ENCODE peak calls at places on chromosomes 6 and 20, in six cellular contexts. P is H9, L is IMR-90, B is neuronal stem cell, R is H1, W is mesenchymal stem cell. N is an unnamed sample.

GRCh38 chr20:62822788-62823651 is 6.2 kb downstream of the COL9A3 start:
- DNase-seq in R (peak; percentile 57), P (peak; percentile 77), L (peak; percentile 11), B (no peak), W (no peak), N (peak; percentile 91)

GRCh38 chr6:119728220-119728750 is 378.7 kb upstream of the MAN1A1 start:
- DNase-seq in P (no peak), B (no peak), W (no peak), L (no peak), R (no peak), N (peak; percentile 30)

GRCh38 chr20:9501473-9501872 is 12.9 kb upstream of the LAMP5 start:
- DNase-seq in R (no peak), B (no peak), P (no peak), L (no peak), W (no peak), N (no peak)

GRCh38 chr6:14520029-14520428 is 402.5 kb downstream of the CD83 start:
- DNase-seq in W (no peak), P (no peak), B (no peak), R (no peak), L (peak; percentile 38), N (peak; percentile 94)

GRCh38 chr6:1705630-1706029 is 95.9 kb downstream of the FOXC1 start:
- DNase-seq in B (no peak), W (no peak), R (no peak), P (no peak), L (no peak), N (no peak)

GRCh38 chr20:36969478-36970186 is 18.1 kb upstream of the SAMHD1 start:
- DNase-seq in P (no peak), B (no peak), W (no peak), R (no peak), L (no peak), N (no peak)

GRCh38 chr6:25237579-25237978 is 41.6 kb upstream of the CARMIL1 start:
- DNase-seq in R (no peak), W (no peak), B (no peak), P (no peak), L (peak; percentile 37), N (no peak)

GRCh38 chr20:41169791-41170351 is 32.5 kb downstream of the PLCG1 start:
- DNase-seq in R (no peak), W (peak; percentile 22), B (no peak), L (peak; percentile 78), P (no peak), N (no peak)

GRCh38 chr6:24332306-24332705 is 25.6 kb downstream of the DCDC2 start:
- DNase-seq in L (no peak), R (no peak), P (no peak), B (no peak), W (peak; percentile 4), N (peak; percentile 71)

GRCh38 chr20:12241065-12241464 is 323.4 kb downstream of the BTBD3 start:
- DNase-seq in R (no peak), B (no peak), P (no peak), W (no peak), L (no peak), N (no peak)

DNA sequence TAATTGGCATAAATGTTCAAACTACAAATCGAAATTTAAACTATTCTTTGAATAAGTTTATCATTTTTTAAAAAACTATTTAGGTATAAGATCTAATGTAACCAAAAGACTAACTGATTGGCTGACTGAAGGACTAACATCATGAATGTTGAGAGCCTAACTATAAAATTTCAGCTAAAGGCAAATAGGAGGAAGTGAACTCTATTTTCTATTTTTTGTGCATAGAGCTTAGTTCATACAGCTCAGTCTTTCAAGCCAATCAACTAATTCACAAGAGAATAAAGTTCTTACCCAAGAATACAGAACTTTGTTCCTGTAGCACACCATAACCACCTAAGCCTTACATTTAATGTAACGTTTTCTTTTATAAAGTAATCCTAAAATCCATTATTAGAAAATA is 46.3 kb upstream of the STXBP5 start:
- DNase-seq in B (no peak), R (no peak), W (no peak), P (no peak), L (no peak), N (no peak)
- H4K91ac ChIP-seq in B (no peak overlapping the region), R (no peak overlapping the region), W (no peak overlapping the region), P (no peak overlapping the region), L (no peak overlapping the region), N (no peak overlapping the region)

DNA sequence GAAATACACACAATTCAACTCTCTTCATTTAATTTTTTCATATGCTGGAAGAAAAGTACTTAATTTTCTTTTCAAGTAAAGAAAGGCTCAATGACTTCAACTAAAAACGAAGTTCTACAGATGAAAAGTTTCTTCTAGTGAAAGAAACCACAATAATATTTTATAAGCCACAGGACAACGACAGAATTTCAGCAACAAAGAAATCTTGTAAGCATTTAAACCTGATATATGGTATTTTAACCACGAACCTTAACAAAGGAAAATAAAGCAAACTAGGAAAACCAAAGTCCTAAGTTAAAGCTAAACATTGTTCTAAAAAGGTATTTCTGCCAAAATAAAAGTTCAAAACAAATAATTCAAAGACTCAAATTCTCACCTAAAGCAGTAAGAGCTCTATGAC is 24.6 kb upstream of the DST start:
- DNase-seq in L (no peak), R (no peak), P (no peak), W (no peak), B (no peak), N (no peak)
- H3K9ac ChIP-seq in L (no peak overlapping the region), R (no peak overlapping the region), P (no peak overlapping the region), W (no peak overlapping the region), B (no peak overlapping the region), N (no peak overlapping the region)

DNA sequence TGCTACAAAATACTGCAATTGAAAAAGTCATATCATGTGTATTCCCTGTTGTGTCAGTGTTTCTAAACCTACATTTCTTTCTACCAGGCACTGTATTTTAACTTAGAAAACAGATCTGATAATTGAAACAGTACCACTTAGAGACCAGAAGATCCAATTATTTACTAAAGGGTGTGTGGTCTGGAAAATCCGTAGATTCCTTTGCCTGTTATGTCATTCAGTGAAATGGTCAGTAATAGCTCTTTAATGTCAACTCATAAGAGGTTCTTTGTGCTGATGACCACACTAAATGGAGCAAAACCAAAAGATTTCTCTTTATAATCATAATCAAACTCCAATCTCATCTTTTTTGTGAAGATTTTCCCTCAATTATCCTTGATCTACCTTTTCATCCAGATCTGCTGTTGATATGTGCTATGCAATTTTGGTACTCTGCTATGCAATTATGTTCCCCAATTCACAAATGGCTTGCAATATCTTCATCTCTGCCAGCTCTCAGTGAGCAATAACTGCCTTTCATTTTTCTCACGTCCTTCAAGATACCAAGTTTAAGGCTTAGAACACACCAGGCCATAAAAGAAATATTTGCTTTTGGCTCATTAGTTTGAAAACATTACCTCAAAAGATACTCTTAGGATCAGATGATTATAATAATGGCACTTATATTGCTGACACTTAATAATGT is 165.5 kb downstream of the MOXD1 start:
- DNase-seq in R (no peak), P (no peak), L (no peak), W (peak; percentile 26), B (no peak), N (no peak)
- H2BK120ac ChIP-seq in R (no peak overlapping the region), P (no peak overlapping the region), L (peak overlapping the region; percentile 20), W (no peak overlapping the region), B (no peak overlapping the region), N (no peak overlapping the region)

GRCh38 chr20:1178623-1179022 is 6.2 kb downstream of the TMEM74B start:
- DNase-seq in L (no peak), R (no peak), W (no peak), B (no peak), P (no peak), N (no peak)
- H4K91ac ChIP-seq in L (no peak overlapping the region), R (no peak overlapping the region), W (no peak overlapping the region), B (no peak overlapping the region), P (no peak overlapping the region), N (no peak overlapping the region)

DNA sequence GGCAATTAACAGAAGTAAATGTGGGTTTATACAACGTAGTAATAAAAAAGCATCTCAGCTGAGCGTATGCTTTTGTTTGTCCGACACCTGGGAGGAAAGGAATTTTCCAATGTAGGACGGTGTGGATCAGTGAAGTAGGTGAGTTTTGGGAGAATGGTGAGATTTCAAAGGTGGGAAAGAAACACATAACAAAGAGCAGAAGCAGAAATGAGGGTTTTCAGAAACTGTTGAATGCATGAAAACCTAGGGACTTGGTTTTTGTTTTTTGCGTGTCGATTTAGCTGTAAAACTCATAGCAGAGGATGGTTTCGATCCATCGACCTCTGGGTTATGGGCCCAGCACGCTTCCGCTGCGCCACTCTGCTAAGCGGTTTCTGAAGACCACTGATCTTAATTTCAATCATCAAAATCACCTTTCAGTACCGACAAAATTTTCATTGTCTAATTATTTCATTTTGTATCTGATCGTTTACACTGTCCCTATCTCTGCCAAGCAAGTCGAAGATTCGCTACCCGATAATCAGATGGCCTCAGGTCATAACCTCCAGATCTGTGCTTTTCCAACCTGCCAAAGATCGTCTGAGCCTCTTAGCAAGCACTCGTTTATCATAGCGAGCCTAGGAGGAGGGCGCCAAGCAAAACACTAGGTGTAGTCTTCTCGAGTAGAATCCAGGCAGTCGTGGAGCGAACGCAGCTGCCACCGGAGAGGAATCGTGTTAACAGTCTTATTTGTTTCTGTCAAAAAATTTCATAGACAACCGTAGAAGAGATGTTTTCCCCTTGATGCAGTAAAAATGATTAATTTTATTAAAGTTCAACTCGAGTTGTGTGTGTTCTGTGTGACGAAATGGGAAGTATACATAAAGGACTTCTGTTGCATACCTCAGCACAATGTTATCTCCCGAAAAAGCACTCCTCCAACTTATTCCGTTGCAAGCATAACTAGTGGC is 20.9 kb upstream of the POM121L2 start:
- DNase-seq in R (peak; percentile 76), L (peak; percentile 71), B (peak; percentile 51), P (peak; percentile 73), W (peak; percentile 44), N (peak; percentile 72)
- H3K9ac ChIP-seq in R (peak overlapping the region; percentile 61), L (no peak overlapping the region), B (no peak overlapping the region), P (peak overlapping the region; percentile 71), W (peak overlapping the region; percentile 61), N (no peak overlapping the region)

GRCh38 chr6:104955491-104955890 is 1.4 kb upstream of the LIN28B start:
- DNase-seq in W (no peak), L (no peak), R (no peak), P (peak; percentile 52), B (no peak), N (no peak)
- H2BK120ac ChIP-seq in W (no peak overlapping the region), L (no peak overlapping the region), R (peak overlapping the region; percentile 68), P (no peak overlapping the region), B (no peak overlapping the region), N (no peak overlapping the region)

GRCh38 chr6:169014681-169015080 is 239.0 kb downstream of the THBS2 start:
- DNase-seq in B (no peak), W (no peak), L (no peak), R (no peak), P (no peak), N (no peak)

GRCh38 chr6:169020821-169021220 is 232.8 kb downstream of the THBS2 start:
- DNase-seq in B (no peak), P (no peak), L (no peak), R (no peak), W (no peak), N (no peak)

GRCh38 chr6:169019727-169020491 is 233.7 kb downstream of the THBS2 start:
- DNase-seq in R (no peak), L (peak; percentile 14), P (peak; percentile 49), W (no peak), B (no peak), N (no peak)

GRCh38 chr6:169019111-169019510 is 234.5 kb downstream of the THBS2 start:
- DNase-seq in B (no peak), P (no peak), W (no peak), R (no peak), L (no peak), N (no peak)

DNA sequence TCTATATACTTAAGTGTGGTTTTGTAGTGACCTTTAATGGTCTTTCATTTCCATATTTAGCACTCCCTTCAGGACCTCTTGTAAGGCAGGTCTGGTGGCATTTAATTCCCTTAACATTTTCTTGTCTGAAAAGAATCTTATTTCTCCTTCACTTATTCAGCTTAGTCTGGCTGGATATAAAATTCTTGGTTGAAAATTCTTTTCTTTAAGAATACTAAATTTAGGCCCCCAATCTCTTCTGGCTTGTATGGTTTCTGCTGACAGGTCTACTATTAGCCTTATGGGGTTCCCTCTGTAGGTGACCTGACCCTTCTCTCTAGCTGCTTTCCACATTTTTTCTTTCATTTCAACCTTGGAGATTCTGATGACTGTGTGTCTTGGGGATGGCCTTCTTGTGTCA is 236.9 kb downstream of the THBS2 start:
- DNase-seq in B (no peak), P (no peak), L (no peak), R (no peak), W (no peak), N (no peak)
- H4K91ac ChIP-seq in B (no peak overlapping the region), P (no peak overlapping the region), L (no peak overlapping the region), R (no peak overlapping the region), W (no peak overlapping the region), N (no peak overlapping the region)